ENCODE peak calls at places on chromosomes 3 and 15, in eight cellular contexts. H is GM23248; O is CD4-positive, CD25-positive, alpha-beta regulatory T cell; N is cardiac muscle cell; P is left lung; M is NT2/D1; Y is neural progenitor cell; Q is prostate gland. F is an unnamed sample. For H3K4me1, the result is how much of the 10 kb centered on the place peaks cover.

GRCh38 chr15:90871097-90871715 is 2.8 kb downstream of the FURIN start:
- DNase-seq in N (peak), Y (peak), H (peak), Q (no peak), M (no peak), O (peak), P (no peak), F (no peak)

GRCh38 chr3:156812521-156813335 is 13.4 kb upstream of the LEKR1 start:
- DNase-seq in P (no peak), M (no peak), N (no peak), Q (no peak), O (peak), Y (no peak), H (peak), F (no peak)

GRCh38 chr15:96122077-96123027 is 208.1 kb upstream of the NR2F2 start:
- DNase-seq in Y (no peak), H (peak), Q (no peak), O (no peak), N (peak), P (no peak), M (no peak), F (no peak)

GRCh38 chr15:67700023-67700422 is 125.3 kb upstream of the SKOR1 start:
- DNase-seq in O (no peak), H (peak), P (no peak), M (no peak), Q (no peak), Y (no peak), N (no peak), F (no peak)

GRCh38 chr3:126550488-126551051 is 8.2 kb downstream of the C3orf22 start:
- DNase-seq in P (peak), Y (no peak), H (no peak), Q (no peak), N (no peak), M (no peak), O (no peak), F (peak)

GRCh38 chr15:35394416-35394815 is 151.5 kb downstream of the DPH6 start:
- DNase-seq in Y (no peak), Q (no peak), P (no peak), M (no peak), H (no peak), O (no peak), N (no peak), F (no peak)

GRCh38 chr15:63187589-63188226 is 1.7 kb upstream of the RAB8B start:
- DNase-seq in N (no peak), Q (no peak), Y (no peak), O (no peak), H (no peak), P (no peak), M (no peak), F (no peak)

GRCh38 chr3:167115331-167115934 is 264.7 kb downstream of the ZBBX start:
- DNase-seq in N (no peak), M (no peak), Q (no peak), P (no peak), Y (no peak), O (no peak), H (no peak), F (no peak)

GRCh38 chr15:48285329-48286214 is 45.7 kb upstream of the DUT start:
- DNase-seq in H (peak), Y (peak), O (peak), N (peak), P (no peak), Q (peak), M (peak), F (no peak)

GRCh38 chr3:48157215-48157840 is 30.9 kb downstream of the CDC25A start:
- DNase-seq in O (no peak), Y (no peak), P (no peak), N (no peak), M (no peak), Q (no peak), H (peak), F (peak)

GRCh38 chr3:140397847-140398246 is 280.0 kb upstream of the TRIM42 start:
- DNase-seq in Q (no peak), H (no peak), N (no peak), O (no peak), M (no peak), Y (no peak), P (no peak), F (no peak)

GRCh38 chr3:182981038-182981380 is 671 bp upstream of the DCUN1D1 start:
- DNase-seq in P (no peak), O (no peak), Y (peak), H (no peak), N (no peak), Q (no peak), M (no peak), F (no peak)

GRCh38 chr3:105801397-105801796 is 67.4 kb downstream of the CBLB start:
- DNase-seq in O (no peak), Y (no peak), N (no peak), H (peak), M (no peak), P (no peak), Q (no peak), F (no peak)
- H3K4me1 ChIP-seq in O (under half), Y (under half), N (under half), H (half or more), M (under half), P (under half), Q (under half), F (under half)

GRCh38 chr15:46329876-46330275 is 695.0 kb downstream of the SQOR start:
- DNase-seq in Y (no peak), M (no peak), Q (no peak), P (no peak), H (no peak), O (no peak), N (no peak), F (no peak)
- H3K4me1 ChIP-seq in Y (under half), M (under half), Q (under half), P (under half), H (under half), O (under half), N (under half), F (under half)

GRCh38 chr3:141487419-141488345 is 855 bp downstream of the RASA2 start:
- DNase-seq in O (peak), M (peak), P (peak), N (peak), Y (peak), H (peak), Q (peak), F (peak)

GRCh38 chr3:141486735-141487418 is at the start of gene RASA2:
- DNase-seq in Y (peak), M (peak), H (peak), O (peak), Q (peak), P (peak), N (peak), F (peak)

GRCh38 chr3:141486416-141486734 is 452 bp upstream of the RASA2 start:
- DNase-seq in P (no peak), Q (no peak), H (peak), O (no peak), N (no peak), Y (no peak), M (peak), F (no peak)

GRCh38 chr3:141484701-141485287 is 2.0 kb upstream of the RASA2 start:
- DNase-seq in H (no peak), Q (no peak), Y (no peak), N (no peak), P (no peak), O (no peak), M (no peak), F (peak)

DNA sequence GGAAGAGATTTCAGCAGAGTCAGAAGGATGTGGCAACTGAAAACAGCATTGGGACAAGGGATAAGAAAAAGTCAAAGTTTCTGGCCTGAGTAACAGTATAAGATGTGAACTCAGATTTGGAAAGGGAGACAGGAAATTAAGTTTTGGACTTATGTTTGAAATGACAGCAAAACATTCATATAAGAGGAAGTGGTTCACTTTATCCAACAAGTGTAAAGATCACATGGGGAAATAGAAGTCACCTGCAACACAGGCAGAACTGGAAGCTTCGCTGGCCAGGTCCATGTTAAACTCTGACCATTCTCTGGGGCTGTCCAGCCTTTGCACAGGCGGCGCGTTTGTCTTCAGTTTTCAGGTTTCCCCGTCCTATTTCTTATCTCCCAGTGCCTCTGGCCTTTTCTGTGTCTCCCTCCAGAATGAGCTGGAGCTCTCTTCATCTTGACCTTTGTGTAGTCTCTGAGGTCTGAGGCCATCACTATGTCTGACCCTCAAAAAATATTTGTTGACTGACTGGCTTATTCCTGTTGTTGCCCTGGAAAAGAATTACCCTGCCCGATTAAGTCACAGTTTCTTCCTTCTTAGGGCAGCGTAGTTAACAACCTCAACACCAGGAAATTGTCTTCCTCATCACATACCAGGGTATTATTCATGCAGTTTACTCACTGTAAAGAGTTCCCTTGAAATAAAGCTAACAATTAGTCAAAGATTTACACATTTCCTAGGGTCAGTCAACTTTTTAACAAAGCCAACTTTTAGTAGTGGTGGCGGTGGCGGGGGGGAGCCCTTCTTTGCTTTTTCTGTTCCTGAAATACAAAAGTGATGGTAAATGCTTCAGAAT is 1.0 kb upstream of the RASA2 start:
- DNase-seq in Q (no peak), P (no peak), M (no peak), Y (peak), H (peak), O (peak), N (no peak), F (no peak)
- H3K4me1 ChIP-seq in Q (under half), P (half or more), M (under half), Y (under half), H (under half), O (under half), N (under half), F (under half)

GRCh38 chr3:11606090-11606784 is 37.5 kb downstream of the VGLL4 start:
- DNase-seq in Y (no peak), M (no peak), Q (no peak), P (no peak), N (no peak), H (no peak), O (no peak), F (no peak)

GRCh38 chr3:11610044-11610671 is 33.6 kb downstream of the VGLL4 start:
- DNase-seq in O (no peak), P (no peak), Q (no peak), N (no peak), Y (peak), H (no peak), M (no peak), F (no peak)

GRCh38 chr3:11606865-11607440 is 36.8 kb downstream of the VGLL4 start:
- DNase-seq in P (no peak), M (no peak), N (no peak), O (no peak), Q (no peak), Y (no peak), H (peak), F (no peak)

GRCh38 chr3:11609481-11609880 is 34.2 kb downstream of the VGLL4 start:
- DNase-seq in M (no peak), Y (no peak), H (no peak), N (no peak), Q (no peak), P (no peak), O (no peak), F (no peak)

GRCh38 chr3:11607816-11608215 is 35.9 kb downstream of the VGLL4 start:
- DNase-seq in O (no peak), H (peak), P (no peak), M (no peak), N (peak), Y (no peak), Q (no peak), F (no peak)
- H3K4me1 ChIP-seq in O (under half), H (half or more), P (under half), M (under half), N (half or more), Y (half or more), Q (under half), F (under half)